ENCODE peak calls at places on chromosomes 6 and 20, in five cellular contexts. L, Z, E, Y and X are unnamed samples.

GRCh38 chr6:34657307-34657978 is 39.1 kb downstream of the ILRUN start:
- DNase-seq in L (peak; percentile 85), E (peak; percentile 65), Z (peak; percentile 47), Y (peak; percentile 66), X (peak; percentile 65)

GRCh38 chr6:144588674-144589325 is 303.7 kb downstream of the UTRN start:
- DNase-seq in L (peak; percentile 20), Z (no peak), Y (no peak), E (no peak), X (no peak)

GRCh38 chr20:58044286-58044685 is 184.2 kb downstream of the ANKRD60 start:
- DNase-seq in L (no peak), Y (no peak), E (no peak), Z (no peak), X (no peak)

GRCh38 chr20:40287683-40288082 is 401.4 kb downstream of the MAFB start:
- DNase-seq in E (no peak), L (no peak), Y (no peak), Z (no peak), X (no peak)

GRCh38 chr20:62469352-62469751 is 6.4 kb downstream of the GATA5 start:
- DNase-seq in Z (no peak), Y (no peak), L (no peak), E (no peak), X (no peak)

GRCh38 chr6:169738204-169738971 is 13.0 kb downstream of the DYNLT2 start:
- DNase-seq in Y (no peak), Z (no peak), E (no peak), L (no peak), X (no peak)

GRCh38 chr6:150176152-150176551 is 33.3 kb downstream of the PPP1R14C start:
- DNase-seq in E (no peak), L (no peak), Y (no peak), Z (no peak), X (no peak)

GRCh38 chr6:125953502-125953875 is 3.1 kb upstream of the HINT3 start:
- DNase-seq in E (peak; percentile 69), Y (no peak), L (no peak), Z (no peak), X (no peak)

GRCh38 chr6:56380476-56380875 is 133.1 kb upstream of the COL21A1 start:
- DNase-seq in E (no peak), Z (no peak), L (no peak), Y (no peak), X (no peak)

GRCh38 chr6:38612386-38612965 is 27.3 kb downstream of the BTBD9 start:
- DNase-seq in Y (peak; percentile 21), L (peak; percentile 80), E (no peak), Z (peak; percentile 60), X (no peak)

GRCh38 chr6:84220809-84221409 is 6.5 kb downstream of the CEP162 start:
- DNase-seq in Y (no peak), Z (no peak), E (no peak), L (peak; percentile 61), X (no peak)

GRCh38 chr6:36389353-36389752 is 1.9 kb upstream of the ETV7 start:
- DNase-seq in L (no peak), E (no peak), Z (no peak), Y (no peak), X (no peak)

GRCh38 chr6:69096681-69097080 is 461.6 kb downstream of the ADGRB3 start:
- DNase-seq in L (no peak), E (no peak), Z (peak; percentile 2), Y (no peak), X (peak; percentile 16)

GRCh38 chr6:37487891-37488290 is 11.8 kb downstream of the CCDC167 start:
- DNase-seq in L (no peak), Z (no peak), E (no peak), Y (no peak), X (no peak)

GRCh38 chr6:37491161-37491829 is 8.4 kb downstream of the CCDC167 start:
- DNase-seq in L (no peak), E (no peak), Y (no peak), Z (no peak), X (no peak)

GRCh38 chr6:37488464-37488863 is 11.2 kb downstream of the CCDC167 start:
- DNase-seq in Y (no peak), Z (no peak), L (no peak), E (no peak), X (no peak)

GRCh38 chr6:37490466-37491015 is 9.2 kb downstream of the CCDC167 start:
- DNase-seq in L (no peak), Z (no peak), E (no peak), Y (no peak), X (no peak)

GRCh38 chr6:37489697-37490336 is 9.9 kb downstream of the CCDC167 start:
- DNase-seq in Y (no peak), Z (no peak), L (no peak), E (no peak), X (no peak)
- TF ChIP-seq CTCF in Y (peak; percentile 26), Z (no peak), L (peak; percentile 12), E (no peak), X (peak; percentile 33)

GRCh38 chr20:36860339-36860738 is 15.6 kb upstream of the TLDC2 start:
- DNase-seq in E (no peak), Y (no peak), L (no peak), Z (no peak), X (no peak)
- H3K4me3 ChIP-seq in E (no peak overlapping the region), Y (peak overlapping the region; percentile 71), L (no peak overlapping the region), Z (no peak overlapping the region), X (no peak overlapping the region)

GRCh38 chr6:152147269-152147668 is 339.8 kb downstream of the ESR1 start:
- DNase-seq in Y (no peak), Z (no peak), E (no peak), L (no peak), X (no peak)
- TF ChIP-seq CTCF in Y (no peak), Z (no peak), E (no peak), L (no peak), X (no peak)

GRCh38 chr6:158011980-158012566 is 30.4 kb downstream of the SYNJ2 start:
- DNase-seq in Z (no peak), Y (no peak), E (no peak), L (no peak), X (no peak)

GRCh38 chr6:158010591-158011477 is 29.2 kb downstream of the SYNJ2 start:
- DNase-seq in Y (no peak), L (no peak), E (no peak), Z (no peak), X (no peak)

GRCh38 chr6:158008894-158009891 is 27.5 kb downstream of the SYNJ2 start:
- DNase-seq in L (peak; percentile 95), Y (no peak), Z (no peak), E (no peak), X (no peak)

GRCh38 chr6:158011478-158011920 is 29.8 kb downstream of the SYNJ2 start:
- DNase-seq in Z (no peak), Y (no peak), L (peak; percentile 78), E (no peak), X (no peak)

DNA sequence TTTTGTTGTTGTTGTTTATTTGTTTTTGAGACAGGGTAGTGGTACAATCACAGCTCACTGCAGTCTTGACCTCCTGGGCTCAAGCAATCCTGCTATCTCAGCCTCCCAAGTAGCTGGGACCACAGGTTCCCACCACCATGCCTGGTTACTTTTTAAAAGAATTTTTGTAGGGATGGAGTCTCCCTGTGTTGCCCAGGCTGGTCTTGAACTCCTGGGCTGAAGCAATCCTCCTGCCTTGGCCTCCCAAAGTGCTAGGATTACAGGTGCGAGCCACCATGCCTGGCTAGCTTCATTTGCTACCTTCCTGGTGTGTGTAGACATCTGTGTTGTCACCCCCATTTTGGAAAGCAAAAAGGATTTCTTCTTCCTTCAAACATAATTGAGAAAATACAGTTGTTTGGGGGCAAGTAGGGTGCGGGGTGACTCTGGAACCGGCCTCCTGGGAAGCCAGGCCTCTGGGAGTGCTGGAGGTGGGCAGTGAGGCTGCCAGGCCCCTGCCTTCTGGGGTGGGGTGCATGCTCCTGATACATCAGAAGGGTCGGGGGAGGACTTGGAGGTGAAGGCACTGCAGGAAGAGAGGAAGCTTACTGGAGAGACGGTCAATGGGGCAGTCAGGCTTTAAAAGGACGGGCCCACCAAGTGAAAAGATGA is 28.4 kb downstream of the SYNJ2 start:
- DNase-seq in Z (no peak), Y (no peak), L (no peak), E (no peak), X (no peak)
- H3K4me3 ChIP-seq in Z (no peak overlapping the region), Y (no peak overlapping the region), L (no peak overlapping the region), E (no peak overlapping the region), X (no peak overlapping the region)

GRCh38 chr20:17441745-17442144 is 89.4 kb downstream of the BFSP1 start:
- DNase-seq in L (no peak), Z (no peak), E (no peak), Y (no peak), X (no peak)
- TF ChIP-seq CTCF in L (no peak), Z (no peak), E (no peak), Y (no peak), X (no peak)

DNA sequence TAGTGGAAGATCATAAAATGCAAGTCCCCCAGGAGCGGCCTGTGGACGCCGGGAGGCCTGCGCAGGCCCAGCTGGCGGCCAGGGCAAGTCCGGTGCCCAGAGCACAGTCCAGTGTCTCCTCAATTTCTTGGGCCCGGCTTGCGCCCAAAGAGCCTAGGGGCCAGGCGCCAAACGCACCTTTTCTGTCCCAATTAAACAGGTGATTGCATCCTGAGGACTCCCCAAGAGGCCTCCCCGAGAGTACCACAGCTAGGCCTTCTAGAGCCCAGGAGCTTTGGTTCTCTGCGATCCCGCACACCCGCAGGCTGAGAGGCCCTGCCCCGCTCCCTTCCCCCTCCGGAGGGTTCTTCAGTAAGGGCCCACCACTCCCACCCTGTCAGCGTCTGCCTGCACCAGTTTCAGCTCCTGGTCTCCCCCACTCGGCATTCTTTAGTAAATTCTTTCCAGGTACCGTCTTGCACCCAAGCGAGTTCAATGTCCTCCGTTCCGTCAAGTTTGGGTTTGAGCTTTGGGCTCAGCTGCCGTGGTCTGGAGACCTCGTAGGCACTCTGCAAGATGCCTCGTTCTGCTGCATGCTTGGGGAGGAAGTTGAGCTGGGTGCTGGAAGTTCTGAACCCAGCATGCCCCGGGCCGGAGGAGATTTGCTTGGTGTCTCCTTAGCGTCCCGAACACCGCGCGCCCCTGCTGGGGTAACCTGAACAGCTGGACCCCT is 3.9 kb upstream of the NKX2-2 start:
- DNase-seq in Y (no peak), L (no peak), E (no peak), Z (no peak), X (no peak)
- H3K4me3 ChIP-seq in Y (no peak overlapping the region), L (no peak overlapping the region), E (no peak overlapping the region), Z (no peak overlapping the region), X (no peak overlapping the region)

DNA sequence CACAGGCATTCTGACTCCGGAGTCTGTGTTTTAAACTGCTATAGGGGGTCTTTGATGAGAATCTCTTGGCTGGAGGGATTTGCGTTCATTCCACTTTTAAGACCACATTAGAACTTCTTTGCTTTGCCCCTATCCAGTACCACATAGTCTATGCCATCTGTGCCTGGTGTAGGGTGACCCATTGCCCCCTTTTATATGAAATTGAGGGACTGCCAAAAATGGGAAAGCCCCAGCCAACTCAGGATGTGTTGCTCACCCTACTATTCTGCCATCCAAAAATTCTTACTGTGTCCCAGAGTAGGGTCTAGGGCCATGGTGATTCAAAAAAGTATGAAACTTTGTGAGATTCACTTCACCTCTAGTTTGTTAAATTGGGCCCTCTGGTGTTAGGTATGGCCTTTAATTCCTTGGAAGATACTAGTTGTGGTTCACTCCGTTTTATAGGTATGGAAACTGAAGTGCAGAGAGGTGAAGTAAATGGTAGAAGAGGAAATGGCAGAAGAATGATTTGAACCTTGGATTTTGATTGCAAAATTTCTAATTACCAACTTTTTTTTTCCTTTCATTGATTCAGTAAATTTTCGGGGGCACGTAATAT is 1.4 kb downstream of the PFDN4 start:
- DNase-seq in L (no peak), E (no peak), Z (no peak), Y (no peak), X (no peak)
- TF ChIP-seq CTCF in L (no peak), E (no peak), Z (no peak), Y (no peak), X (no peak)